ENCODE peak calls at places on chromosomes 11 and 22, in four cellular contexts. B is HCT116, S is K562, P is HepG2. A is an unnamed sample.
A peak's percentile ranks its signal among the peaks of the same experiment; 100 is the strongest.

GRCh38 chr11:97072420-97072819 is 682.6 kb downstream of the JRKL start:
- DNase-seq in B (no peak), S (no peak), P (no peak), A (no peak)

GRCh38 chr22:50621948-50622722 is 5.8 kb downstream of the ARSA start:
- DNase-seq in B (no peak), S (no peak), P (no peak), A (no peak)

GRCh38 chr11:65013130-65013691 is 749 bp upstream of the ARL2 start:
- DNase-seq in B (no peak), S (peak; percentile 95), P (peak; percentile 75), A (no peak)

GRCh38 chr11:92941676-92942571 is 27.5 kb upstream of the MTNR1B start:
- DNase-seq in B (peak; percentile 18), S (peak; percentile 31), P (peak; percentile 23), A (peak; percentile 25)

GRCh38 chr11:34890089-34890488 is 26.1 kb downstream of the APIP start:
- DNase-seq in B (no peak), S (no peak), P (no peak), A (no peak)

GRCh38 chr11:34345991-34346480 is 11.8 kb downstream of the ABTB2 start:
- DNase-seq in B (no peak), S (no peak), P (no peak), A (no peak)

GRCh38 chr22:33330534-33330933 is 272.4 kb upstream of the SYN3 start:
- DNase-seq in B (no peak), S (no peak), P (no peak), A (no peak)

GRCh38 chr11:69825037-69825834 is 6.0 kb upstream of the FGF3 start:
- DNase-seq in B (peak; percentile 60), S (no peak), P (no peak), A (no peak)

GRCh38 chr11:122714484-122714883 is 59.0 kb downstream of the UBASH3B start:
- DNase-seq in B (no peak), S (no peak), P (no peak), A (no peak)

GRCh38 chr11:19595499-19595839 is 117.2 kb upstream of the NAV2 start:
- DNase-seq in B (no peak), S (no peak), P (no peak), A (no peak)

GRCh38 chr11:26247340-26247739 is 84.6 kb upstream of the ANO3 start:
- DNase-seq in B (no peak), S (no peak), P (no peak), A (no peak)

GRCh38 chr11:117259417-117259816 is 26.9 kb downstream of the RNF214 start:
- DNase-seq in B (no peak), S (no peak), P (no peak), A (no peak)

DNA sequence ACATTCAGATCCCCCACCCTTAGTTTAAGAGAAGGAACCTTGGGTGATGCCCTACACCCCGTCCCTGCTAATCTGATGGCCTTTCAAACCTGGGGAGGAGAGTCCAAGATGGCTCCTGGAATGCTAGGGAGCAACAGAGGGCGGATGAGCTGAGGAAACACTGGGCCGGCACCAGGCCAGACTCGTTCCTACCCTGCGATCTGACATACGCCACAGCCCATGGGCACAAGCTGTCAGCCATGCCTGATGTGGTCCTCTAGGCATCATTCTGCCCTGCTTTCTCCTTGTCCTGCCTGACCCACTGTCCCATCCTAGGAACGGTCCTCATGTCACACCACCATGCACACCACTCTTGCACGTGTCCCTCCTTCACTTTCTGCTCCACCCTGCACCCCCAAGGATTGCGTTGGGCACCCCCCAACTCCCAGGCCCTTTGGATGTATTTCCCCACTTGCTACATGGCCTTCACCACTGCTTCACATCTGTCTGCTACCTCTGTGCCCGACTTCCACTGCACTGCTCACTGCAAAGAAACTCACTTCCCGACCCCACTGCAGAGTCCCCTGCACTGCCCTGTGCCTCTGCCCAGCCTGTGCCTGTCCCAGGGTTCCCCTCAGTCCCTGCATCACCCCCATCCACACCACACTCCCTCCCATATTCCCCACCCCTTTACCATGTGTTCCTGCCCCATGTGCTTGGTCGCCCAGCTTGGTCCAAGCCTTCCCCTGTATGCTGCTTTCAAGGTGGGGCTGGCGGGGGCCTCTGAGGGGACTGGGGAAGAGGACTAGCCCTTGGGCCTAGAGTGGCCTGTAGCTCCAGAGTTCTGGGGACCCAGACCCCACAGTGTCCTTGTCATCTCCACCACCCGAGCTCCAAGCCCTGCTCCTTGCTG is 29.2 kb downstream of the USP35 start:
- DNase-seq in B (no peak), S (no peak), P (no peak), A (no peak)
- H3K4me1 ChIP-seq in B (no peaks in the 10 kb centered on the region), S (peaks cover 3% of the 10 kb centered on the region), P (peaks cover 11% of the 10 kb centered on the region), A (no peaks in the 10 kb centered on the region)

DNA sequence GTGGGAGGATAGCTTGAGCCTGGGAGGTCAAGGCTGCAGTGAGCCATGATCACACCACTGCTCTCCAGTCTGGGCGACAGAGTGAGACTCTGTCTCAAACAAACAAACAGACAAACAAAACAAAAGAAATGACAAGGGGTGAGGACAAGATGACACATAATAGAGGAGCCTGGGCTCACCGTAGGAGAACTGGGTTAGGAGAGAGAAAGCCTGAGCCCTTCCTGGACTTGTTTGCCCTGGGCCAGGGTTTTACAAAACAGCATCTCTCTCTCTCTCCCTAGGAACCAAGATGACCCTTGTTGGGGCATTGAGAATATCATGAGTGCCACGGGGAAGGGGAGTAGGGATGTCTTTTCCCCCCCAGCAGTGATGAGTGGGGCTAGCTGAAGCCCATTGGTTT is 15.7 kb downstream of the ROBO3 start:
- DNase-seq in B (no peak), S (no peak), P (no peak), A (no peak)
- TF ChIP-seq TCF7L2 in B (no peak), S (no peak), P (no peak), A (no peak)

GRCh38 chr22:16801571-16801970 is 23.6 kb downstream of the XKR3 start:
- DNase-seq in B (no peak), S (no peak), P (no peak), A (no peak)
- H3K9me3 ChIP-seq in B (no peaks in the 10 kb centered on the region), S (no peaks in the 10 kb centered on the region), P (no peaks in the 10 kb centered on the region), A (no peaks in the 10 kb centered on the region)

GRCh38 chr22:26709617-26710390 is 52.4 kb downstream of the MIAT start:
- DNase-seq in B (no peak), S (no peak), P (no peak), A (no peak)

GRCh38 chr22:26713823-26714449 is 56.5 kb downstream of the MIAT start:
- DNase-seq in B (no peak), S (no peak), P (peak; percentile 5), A (no peak)

GRCh38 chr22:26711205-26711958 is 54.0 kb downstream of the MIAT start:
- DNase-seq in B (no peak), S (no peak), P (no peak), A (no peak)

GRCh38 chr22:26714971-26715370 is 57.6 kb downstream of the MIAT start:
- DNase-seq in B (no peak), S (no peak), P (no peak), A (no peak)

GRCh38 chr22:26712158-26712557 is 54.8 kb downstream of the MIAT start:
- DNase-seq in B (no peak), S (no peak), P (no peak), A (no peak)
- H3K4me1 ChIP-seq in B (no peaks in the 10 kb centered on the region), S (no peaks in the 10 kb centered on the region), P (peaks cover 10% of the 10 kb centered on the region), A (no peaks in the 10 kb centered on the region)

GRCh38 chr22:27239520-27239919 is 562.0 kb downstream of the MN1 start:
- DNase-seq in B (no peak), S (no peak), P (no peak), A (no peak)

GRCh38 chr22:27241430-27242110 is 560.0 kb downstream of the MN1 start:
- DNase-seq in B (no peak), S (no peak), P (no peak), A (no peak)

GRCh38 chr22:27240298-27240885 is 561.2 kb downstream of the MN1 start:
- DNase-seq in B (no peak), S (no peak), P (no peak), A (no peak)

GRCh38 chr22:27237342-27237741 is 564.2 kb downstream of the MN1 start:
- DNase-seq in B (no peak), S (no peak), P (no peak), A (no peak)

GRCh38 chr22:27238935-27239510 is 562.5 kb downstream of the MN1 start:
- DNase-seq in B (no peak), S (peak; percentile 45), P (no peak), A (no peak)
- TF ChIP-seq TCF7L2 in B (no peak), S (no peak), P (no peak), A (no peak)

A was measured in Panc1.